ENCODE peak calls at places on chromosomes 4 and X, in six cellular contexts. R, Y, Z, F, X and P are unnamed samples.

GRCh38 chr4:147312376-147313046 is 168.4 kb upstream of the EDNRA start:
- DNase-seq in R (no peak), Y (no peak), Z (no peak), F (no peak), X (no peak), P (no peak)

GRCh38 chr4:7313991-7314390 is 120.7 kb downstream of the PSAPL1 start:
- DNase-seq in R (no peak), Y (no peak), Z (no peak), F (no peak), X (no peak), P (peak; percentile 56)

GRCh38 chrX:45196701-45197100 is 4.0 kb downstream of the DIPK2B start:
- DNase-seq in R (no peak), Y (no peak), Z (no peak), F (no peak), X (no peak), P (no peak)

GRCh38 chr4:185644408-185644807 is 109.1 kb upstream of the PDLIM3 start:
- DNase-seq in R (no peak), Y (no peak), Z (no peak), F (no peak), X (no peak), P (no peak)

GRCh38 chrX:49163555-49164419 is 1.2 kb downstream of the MAGIX start:
- DNase-seq in R (peak; percentile 88), Y (peak; percentile 71), Z (peak; percentile 89), F (peak; percentile 90), X (peak; percentile 72), P (peak; percentile 95)

GRCh38 chr4:116829187-116829586 is 256.2 kb downstream of the TRAM1L1 start:
- DNase-seq in R (no peak), Y (no peak), Z (no peak), F (no peak), X (no peak), P (no peak)

GRCh38 chr4:100113732-100114131 is 76.5 kb downstream of the DDIT4L start:
- DNase-seq in R (no peak), Y (no peak), Z (no peak), F (no peak), X (no peak), P (no peak)

GRCh38 chr4:107037188-107037587 is 1.1 kb upstream of the DKK2 start:
- DNase-seq in R (peak; percentile 8), Y (peak; percentile 49), Z (peak; percentile 39), F (peak; percentile 33), X (no peak), P (peak; percentile 45)

GRCh38 chr4:7364979-7365378 is 69.8 kb downstream of the PSAPL1 start:
- DNase-seq in R (no peak), Y (no peak), Z (no peak), F (no peak), X (no peak), P (peak; percentile 32)

GRCh38 chr4:26900765-26901164 is 40.1 kb downstream of the STIM2 start:
- DNase-seq in R (no peak), Y (no peak), Z (no peak), F (no peak), X (no peak), P (no peak)

GRCh38 chrX:40009890-40010289 is 87.9 kb downstream of the BCOR start:
- DNase-seq in R (no peak), Y (no peak), Z (no peak), F (no peak), X (no peak), P (no peak)
- H3K4me3 ChIP-seq in R (no peak overlapping the region), Y (no peak overlapping the region), Z (no peak overlapping the region), F (no peak overlapping the region), X (no peak overlapping the region), P (no peak overlapping the region)

GRCh38 chrX:13892856-13893255 is 76.0 kb upstream of the GPM6B start:
- DNase-seq in R (no peak), Y (no peak), Z (no peak), F (no peak), X (no peak), P (no peak)

GRCh38 chrX:13890806-13891205 is 73.9 kb upstream of the GPM6B start:
- DNase-seq in R (no peak), Y (no peak), Z (no peak), F (no peak), X (no peak), P (no peak)

GRCh38 chrX:13894888-13895564 is 78.1 kb upstream of the GPM6B start:
- DNase-seq in R (no peak), Y (no peak), Z (no peak), F (no peak), X (no peak), P (no peak)

GRCh38 chrX:13891367-13892146 is 74.7 kb upstream of the GPM6B start:
- DNase-seq in R (no peak), Y (no peak), Z (no peak), F (no peak), X (no peak), P (no peak)

DNA sequence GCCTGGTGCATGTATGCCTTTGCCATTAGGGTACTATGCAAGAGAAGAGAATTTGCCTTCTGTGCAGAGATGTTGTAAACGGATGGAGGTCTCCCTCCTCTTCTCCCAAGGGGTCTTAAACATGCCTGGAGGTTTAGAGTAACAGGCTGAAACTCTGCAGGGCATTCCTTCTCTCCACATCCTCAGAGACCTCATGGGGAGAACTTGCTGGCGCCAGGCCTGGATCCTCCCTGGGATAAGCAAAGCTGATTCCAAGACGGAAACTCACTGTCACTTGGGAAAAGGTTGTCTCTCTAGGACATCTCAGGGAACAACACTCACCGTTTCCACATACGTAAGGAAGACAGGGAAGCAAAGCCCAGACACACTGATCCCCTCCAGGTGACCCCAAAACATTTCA is 76.9 kb upstream of the GPM6B start:
- DNase-seq in R (no peak), Y (no peak), Z (no peak), F (no peak), X (no peak), P (no peak)
- H3K4me3 ChIP-seq in R (no peak overlapping the region), Y (no peak overlapping the region), Z (no peak overlapping the region), F (no peak overlapping the region), X (no peak overlapping the region), P (no peak overlapping the region)

GRCh38 chrX:153926594-153926862 is 464 bp upstream of the ARHGAP4 start:
- DNase-seq in R (no peak), Y (no peak), Z (no peak), F (no peak), X (no peak), P (no peak)
- H3K4me3 ChIP-seq in R (peak overlapping the region; percentile 53), Y (no peak overlapping the region), Z (no peak overlapping the region), F (peak overlapping the region; percentile 68), X (peak overlapping the region; percentile 81), P (no peak overlapping the region)

GRCh38 chrX:17735396-17735795 is 1.9 kb upstream of the SCML1 start:
- DNase-seq in R (peak; percentile 14), Y (no peak), Z (no peak), F (no peak), X (no peak), P (no peak)

GRCh38 chrX:17737707-17738001 is 361 bp downstream of the SCML1 start:
- DNase-seq in R (no peak), Y (peak; percentile 6), Z (no peak), F (no peak), X (no peak), P (no peak)

GRCh38 chrX:17738002-17738713 is 865 bp downstream of the SCML1 start:
- DNase-seq in R (peak; percentile 50), Y (peak; percentile 14), Z (peak; percentile 16), F (peak; percentile 41), X (peak; percentile 84), P (peak; percentile 82)

GRCh38 chrX:17736478-17736855 is 826 bp upstream of the SCML1 start:
- DNase-seq in R (no peak), Y (no peak), Z (no peak), F (no peak), X (no peak), P (no peak)

DNA sequence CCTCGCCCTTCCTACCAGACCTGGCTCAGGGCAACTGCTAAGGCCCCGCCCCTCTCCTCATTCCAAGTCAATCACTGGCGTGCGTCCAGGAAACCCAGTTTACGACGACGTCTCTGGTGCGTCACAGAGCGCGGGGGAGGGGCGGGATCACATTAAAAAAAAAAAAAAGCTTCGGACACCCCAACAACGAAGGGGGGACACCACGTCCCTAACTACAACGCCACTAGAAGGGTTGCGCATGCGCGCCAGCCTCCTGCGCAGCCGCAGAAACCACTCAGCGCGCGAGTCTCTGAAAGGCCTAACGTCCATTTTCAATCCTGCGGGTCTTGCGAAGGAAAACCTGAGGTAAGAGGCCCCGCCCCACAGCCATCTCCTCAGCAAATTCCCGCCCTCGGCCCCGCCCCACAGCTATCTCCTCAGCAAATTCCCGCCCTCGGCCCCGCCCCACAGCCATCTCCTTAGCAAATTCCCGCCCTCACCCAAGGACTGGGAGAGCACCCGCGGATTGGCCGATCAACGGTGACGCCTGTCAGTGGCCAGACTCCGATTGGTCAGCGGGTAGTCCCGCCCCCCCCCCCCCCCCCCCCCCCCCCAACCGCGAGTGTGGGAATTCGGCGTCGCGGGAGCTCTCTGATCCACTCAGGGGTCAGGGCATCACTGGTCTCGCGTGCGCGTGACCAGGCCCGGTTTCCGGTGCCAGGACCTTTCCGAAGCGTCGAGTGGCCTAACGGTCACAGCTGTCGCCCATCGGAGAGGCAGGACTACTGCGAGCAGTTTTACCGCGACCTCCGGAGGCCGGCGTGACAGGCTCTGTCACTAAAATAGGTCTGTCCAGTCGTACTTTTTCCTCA is at the start of gene SCML1:
- DNase-seq in R (peak; percentile 97), Y (peak; percentile 92), Z (peak; percentile 97), F (peak; percentile 97), X (peak; percentile 85), P (peak; percentile 99)
- H3K4me3 ChIP-seq in R (peak within 1 kb of the TSS; percentile 55), Y (peak within 1 kb of the TSS; percentile 96), Z (peak within 1 kb of the TSS; percentile 28), F (peak within 1 kb of the TSS; percentile 70), X (peak within 1 kb of the TSS; percentile 73), P (peak within 1 kb of the TSS; percentile 78)

GRCh38 chrX:153380691-153381090 is 20.5 kb downstream of the PNMA6E start:
- DNase-seq in R (no peak), Y (no peak), Z (no peak), F (peak; percentile 41), X (no peak), P (no peak)
- H3K4me3 ChIP-seq in R (no peak overlapping the region), Y (no peak overlapping the region), Z (no peak overlapping the region), F (no peak overlapping the region), X (no peak overlapping the region), P (no peak overlapping the region)

GRCh38 chr4:157291071-157291470 is 70.5 kb downstream of the GRIA2 start:
- DNase-seq in R (no peak), Y (no peak), Z (no peak), F (no peak), X (no peak), P (no peak)
- H3K4me3 ChIP-seq in R (no peak overlapping the region), Y (no peak overlapping the region), Z (no peak overlapping the region), F (no peak overlapping the region), X (no peak overlapping the region), P (no peak overlapping the region)

GRCh38 chr4:86484241-86484640 is 109.9 kb upstream of the PTPN13 start:
- DNase-seq in R (no peak), Y (no peak), Z (no peak), F (no peak), X (no peak), P (no peak)

GRCh38 chr4:86482851-86483490 is 111.1 kb upstream of the PTPN13 start:
- DNase-seq in R (no peak), Y (peak; percentile 88), Z (no peak), F (no peak), X (no peak), P (no peak)

GRCh38 chr4:86487738-86488137 is 106.4 kb upstream of the PTPN13 start:
- DNase-seq in R (no peak), Y (no peak), Z (no peak), F (no peak), X (no peak), P (no peak)

GRCh38 chr4:86481429-86481828 is 112.7 kb upstream of the PTPN13 start:
- DNase-seq in R (no peak), Y (peak; percentile 72), Z (no peak), F (no peak), X (no peak), P (no peak)

GRCh38 chr4:86482296-86482695 is 111.8 kb upstream of the PTPN13 start:
- DNase-seq in R (no peak), Y (no peak), Z (no peak), F (no peak), X (no peak), P (no peak)
- H3K4me3 ChIP-seq in R (no peak overlapping the region), Y (no peak overlapping the region), Z (no peak overlapping the region), F (no peak overlapping the region), X (no peak overlapping the region), P (no peak overlapping the region)

GRCh38 chr4:111546881-111547280 is 598.4 kb upstream of the FAM241A start:
- DNase-seq in R (no peak), Y (no peak), Z (no peak), F (no peak), X (no peak), P (no peak)
- H3K4me3 ChIP-seq in R (no peak overlapping the region), Y (no peak overlapping the region), Z (no peak overlapping the region), F (no peak overlapping the region), X (no peak overlapping the region), P (no peak overlapping the region)